ENCODE peak calls at places on chromosomes 11 and 22, in four cellular contexts. O, Y, F and J are unnamed samples.

GRCh38 chr22:22754961-22755777 is 110.8 kb downstream of the GGTLC2 start:
- DNase-seq in O (no peak), Y (no peak), F (no peak), J (no peak)

GRCh38 chr11:62600367-62601113 is 1.1 kb downstream of the MTA2 start:
- DNase-seq in O (no peak), Y (no peak), F (peak; percentile 18), J (no peak)

GRCh38 chr11:13242564-13242963 is 35.0 kb upstream of the BMAL1 start:
- DNase-seq in O (no peak), Y (no peak), F (no peak), J (no peak)

GRCh38 chr11:129999407-129999806 is 3.2 kb downstream of the PRDM10 start:
- DNase-seq in O (no peak), Y (no peak), F (no peak), J (no peak)

GRCh38 chr11:112582366-112582765 is 321.7 kb upstream of the PLET1 start:
- DNase-seq in O (no peak), Y (no peak), F (no peak), J (no peak)

GRCh38 chr11:92605667-92606066 is 363.8 kb upstream of the MTNR1B start:
- DNase-seq in O (no peak), Y (no peak), F (no peak), J (no peak)

GRCh38 chr22:23783496-23784167 is 3.1 kb upstream of the SMARCB1 start:
- DNase-seq in O (no peak), Y (no peak), F (no peak), J (no peak)

GRCh38 chr11:86072211-86072610 is 3.3 kb upstream of the PICALM start:
- DNase-seq in O (no peak), Y (no peak), F (no peak), J (no peak)

GRCh38 chr11:28704801-28705200 is 596.6 kb downstream of the METTL15 start:
- DNase-seq in O (no peak), Y (no peak), F (no peak), J (no peak)

GRCh38 chr22:20567371-20567847 is 60.0 kb downstream of the MED15 start:
- DNase-seq in O (no peak), Y (no peak), F (peak; percentile 79), J (no peak)

GRCh38 chr22:38214248-38215056 is 12.7 kb downstream of the MAFF start:
- DNase-seq in O (no peak), Y (peak; percentile 88), F (no peak), J (peak; percentile 75)

GRCh38 chr22:46148885-46149492 is 1.3 kb upstream of the PPARA start:
- DNase-seq in O (no peak), Y (no peak), F (no peak), J (no peak)

GRCh38 chr22:20430641-20431519 is 6.7 kb downstream of the SCARF2 start:
- DNase-seq in O (no peak), Y (peak; percentile 72), F (peak; percentile 48), J (no peak)

GRCh38 chr22:20131856-20132685 is 467 bp downstream of the ZDHHC8 start:
- DNase-seq in O (no peak), Y (peak; percentile 61), F (no peak), J (no peak)

GRCh38 chr11:122199661-122200060 is 83.6 kb upstream of the BLID start:
- DNase-seq in O (no peak), Y (no peak), F (no peak), J (peak; percentile 75)

GRCh38 chr11:75508051-75508561 is 17.6 kb downstream of the GDPD5 start:
- DNase-seq in O (no peak), Y (no peak), F (no peak), J (no peak)

GRCh38 chr11:134742228-134742612 is 330.2 kb upstream of the B3GAT1 start:
- DNase-seq in O (no peak), Y (no peak), F (no peak), J (peak; percentile 81)

GRCh38 chr11:115301029-115301428 is 203.2 kb downstream of the CADM1 start:
- DNase-seq in O (no peak), Y (no peak), F (peak; percentile 61), J (no peak)

GRCh38 chr11:61834278-61835004 is 6.3 kb downstream of the FADS2 start:
- DNase-seq in O (no peak), Y (no peak), F (no peak), J (peak; percentile 80)

GRCh38 chr11:92576315-92576714 is 351.7 kb downstream of the FAT3 start:
- DNase-seq in O (no peak), Y (no peak), F (no peak), J (no peak)

GRCh38 chr22:46373838-46374662 is 38.5 kb downstream of the TRMU start:
- DNase-seq in O (no peak), Y (no peak), F (no peak), J (no peak)

GRCh38 chr11:57935402-57936049 is 88.2 kb upstream of the OR9Q1 start:
- DNase-seq in O (no peak), Y (no peak), F (no peak), J (no peak)

GRCh38 chr11:87263439-87263838 is 225.7 kb downstream of the TMEM135 start:
- DNase-seq in O (no peak), Y (no peak), F (no peak), J (no peak)

GRCh38 chr22:19524170-19525115 is at the start of gene CLDN5:
- DNase-seq in O (no peak), Y (peak; percentile 58), F (no peak), J (peak; percentile 39)

DNA sequence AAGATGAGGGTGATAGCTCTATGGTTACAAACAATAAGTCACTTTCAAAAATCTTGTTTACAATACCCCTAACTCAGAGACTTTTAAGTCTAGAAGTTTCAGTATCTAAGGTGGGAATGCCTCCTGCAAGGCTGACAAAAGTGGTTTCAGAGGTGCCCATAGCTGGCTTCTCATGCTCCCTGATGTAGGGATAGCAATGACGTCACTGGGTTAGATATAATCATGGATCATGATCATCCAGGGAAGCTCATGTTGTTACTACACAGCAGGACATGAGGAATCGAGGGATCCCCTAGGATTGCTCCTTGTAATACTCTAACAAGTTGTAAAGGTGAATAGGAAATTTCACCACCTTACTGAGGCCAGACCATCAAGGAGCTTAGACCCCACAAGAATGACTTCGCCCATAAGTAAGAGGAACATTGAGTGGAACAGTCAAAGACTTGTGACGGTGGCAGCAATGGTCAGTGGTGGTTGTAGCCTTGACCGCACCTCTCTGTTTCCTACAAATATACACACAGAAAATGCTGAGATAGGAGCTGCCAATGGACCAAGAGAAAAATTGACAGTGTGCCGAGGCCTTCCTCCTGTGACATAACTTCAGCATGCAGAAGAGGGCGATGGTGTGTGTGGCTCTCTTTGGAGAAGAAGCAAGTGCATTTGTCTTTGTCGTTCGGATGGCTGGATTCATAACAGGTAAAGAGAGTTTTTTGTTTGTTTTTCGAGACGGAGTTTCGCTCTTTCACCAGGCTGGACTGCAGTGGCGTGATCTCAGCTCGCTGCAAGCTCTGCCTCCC is 15.6 kb downstream of the APOL4 start:
- DNase-seq in O (no peak), Y (no peak), F (no peak), J (no peak)
- TF ChIP-seq CTCF in O (no peak), Y (no peak), F (no peak), J (peak; percentile 15)

GRCh38 chr11:43947003-43947500 is 4.6 kb downstream of the C11orf96 start:
- DNase-seq in O (no peak), Y (peak; percentile 22), F (peak; percentile 14), J (peak; percentile 69)
- TF ChIP-seq CTCF in O (peak; percentile 53), Y (peak; percentile 9), F (peak; percentile 42), J (peak; percentile 68)

DNA sequence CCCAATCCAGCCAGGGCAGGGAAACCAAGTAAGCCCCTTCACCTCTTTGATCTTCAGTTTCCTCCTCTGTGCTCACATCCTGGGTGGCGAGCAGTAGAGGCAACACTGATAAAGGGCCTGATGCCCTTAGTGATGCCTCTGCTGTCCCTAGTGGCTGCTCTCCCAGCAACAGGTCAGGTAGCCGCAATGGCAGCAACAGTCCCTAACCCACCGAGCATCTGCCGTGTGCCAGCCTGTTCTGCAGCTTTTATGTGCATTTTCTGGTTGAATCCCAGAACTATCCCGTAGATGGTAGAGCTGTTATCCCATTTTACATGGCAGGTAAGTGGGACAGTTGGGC is 5.2 kb downstream of the SCYL1 start:
- DNase-seq in O (no peak), Y (no peak), F (no peak), J (no peak)
- TF ChIP-seq CTCF in O (peak; percentile 36), Y (no peak), F (peak; percentile 39), J (peak; percentile 46)

GRCh38 chr22:30731658-30732057 is 37.0 kb downstream of the OSBP2 start:
- DNase-seq in O (no peak), Y (no peak), F (no peak), J (no peak)

GRCh38 chr22:30733081-30733680 is 38.5 kb downstream of the OSBP2 start:
- DNase-seq in O (peak; percentile 20), Y (no peak), F (no peak), J (peak; percentile 39)

GRCh38 chr22:30728829-30729228 is 34.2 kb downstream of the OSBP2 start:
- DNase-seq in O (no peak), Y (no peak), F (no peak), J (no peak)

GRCh38 chr22:30730351-30730750 is 35.7 kb downstream of the OSBP2 start:
- DNase-seq in O (no peak), Y (no peak), F (no peak), J (no peak)

GRCh38 chr22:30732426-30732825 is 37.8 kb downstream of the OSBP2 start:
- DNase-seq in O (no peak), Y (no peak), F (no peak), J (no peak)
- TF ChIP-seq CTCF in O (no peak), Y (no peak), F (no peak), J (no peak)

DNA sequence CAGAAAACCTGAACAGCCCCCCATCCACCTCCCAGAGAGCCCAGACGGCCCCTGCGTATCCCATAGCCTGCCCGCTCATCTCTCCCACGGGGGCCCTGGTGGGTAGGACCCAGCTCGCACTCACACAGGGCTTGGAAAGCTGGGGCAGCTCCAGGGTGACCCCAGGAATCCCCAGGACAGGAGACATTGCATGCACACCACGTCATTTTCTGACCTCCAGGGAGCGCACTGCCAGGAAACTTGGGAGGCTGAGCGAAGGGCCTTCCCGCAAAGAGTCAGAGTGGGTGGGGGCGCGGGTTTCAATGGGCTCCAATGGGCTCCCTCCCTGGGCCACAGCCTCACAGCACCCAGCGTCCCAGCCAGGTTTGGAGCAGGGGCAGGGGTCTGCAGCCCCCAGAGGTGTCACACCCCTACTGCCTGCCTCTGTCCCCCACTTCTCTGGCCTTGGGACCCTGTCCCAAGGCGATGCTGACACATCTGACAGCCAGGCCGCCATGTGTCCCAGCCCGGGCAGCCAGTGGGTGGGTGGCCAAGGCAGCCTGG is 8.2 kb upstream of the SYT8 start:
- DNase-seq in O (no peak), Y (no peak), F (peak; percentile 74), J (peak; percentile 75)
- TF ChIP-seq CTCF in O (peak; percentile 24), Y (no peak), F (peak; percentile 63), J (peak; percentile 35)

DNA sequence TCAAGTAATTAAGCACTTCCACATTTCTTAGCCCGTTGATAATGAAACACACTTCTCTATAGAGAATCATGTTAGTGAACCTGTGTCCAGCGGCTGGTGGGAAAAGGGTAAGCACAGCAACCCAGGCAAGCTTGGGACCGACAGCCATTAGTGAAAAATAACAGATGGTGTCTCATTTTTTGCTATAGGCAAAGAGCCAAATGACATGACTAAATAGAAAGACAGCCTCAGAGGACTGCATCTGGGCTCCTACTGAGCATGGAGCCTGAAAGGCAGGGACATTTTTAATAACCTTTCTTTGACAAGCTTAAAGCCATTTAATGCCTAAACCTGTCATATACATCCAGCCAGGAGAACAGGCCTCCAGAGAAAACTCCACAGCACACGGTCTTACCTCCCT is 67.0 kb downstream of the FANCF start:
- DNase-seq in O (no peak), Y (no peak), F (peak; percentile 0), J (peak; percentile 2)
- TF ChIP-seq CTCF in O (no peak), Y (no peak), F (no peak), J (no peak)

GRCh38 chr22:40479126-40479800 is 108.9 kb downstream of the SGSM3 start:
- DNase-seq in O (no peak), Y (no peak), F (no peak), J (no peak)
- TF ChIP-seq CTCF in O (no peak), Y (no peak), F (no peak), J (peak; percentile 30)